ENCODE peak calls at places on chromosome 7, in nine cellular contexts. C is GM23338, S is fibroblast of lung, K is hepatocyte, F is PC-3, W is PC-9, R is HCT116, G is DND-41, Y is H1. E is an unnamed sample.

GRCh38 chr7:95867309-95867708 is 95.0 kb downstream of the DYNC1I1 start:
- DNase-seq in C (peak), S (no peak), K (no peak), F (no peak), W (no peak), R (no peak), G (no peak), Y (no peak), E (no peak)

GRCh38 chr7:104328308-104328969 is at the start of gene LHFPL3:
- DNase-seq in C (peak), S (peak), K (peak), F (no peak), W (no peak), R (no peak), G (no peak), Y (peak), E (no peak)

GRCh38 chr7:67301667-67302066 is 305.0 kb downstream of the TYW1 start:
- DNase-seq in C (peak), S (peak), K (no peak), F (no peak), W (no peak), R (no peak), G (no peak), Y (no peak), E (no peak)

GRCh38 chr7:55512635-55513034 is 59.7 kb downstream of the VOPP1 start:
- DNase-seq in C (no peak), S (no peak), K (no peak), F (no peak), W (no peak), R (no peak), G (no peak), Y (no peak), E (no peak)

GRCh38 chr7:43754596-43754995 is 3.9 kb upstream of the BLVRA start:
- DNase-seq in C (no peak), S (no peak), K (no peak), F (no peak), W (no peak), R (no peak), G (no peak), Y (no peak), E (no peak)

GRCh38 chr7:124113040-124113439 is 80.2 kb upstream of the TMEM229A start:
- DNase-seq in C (no peak), S (no peak), K (peak), F (no peak), W (no peak), R (no peak), G (no peak), Y (no peak), E (no peak)

GRCh38 chr7:8042796-8043535 is 74.4 kb downstream of the GLCCI1 start:
- DNase-seq in C (no peak), S (peak), K (no peak), F (no peak), W (no peak), R (no peak), G (no peak), Y (no peak), E (no peak)

GRCh38 chr7:83655951-83656556 is 7.1 kb upstream of the SEMA3E start:
- DNase-seq in C (peak), S (peak), K (peak), F (peak), W (no peak), R (peak), G (peak), Y (no peak), E (peak)

GRCh38 chr7:116863168-116863670 is 832 bp downstream of the CAPZA2 start:
- DNase-seq in C (peak), S (peak), K (peak), F (peak), W (no peak), R (no peak), G (peak), Y (peak), E (peak)

GRCh38 chr7:90595801-90596683 is at the start of gene CDK14:
- DNase-seq in C (peak), S (peak), K (peak), F (peak), W (no peak), R (peak), G (no peak), Y (peak), E (peak)

GRCh38 chr7:128217972-128218652 is 23.0 kb upstream of the LEP start:
- DNase-seq in C (peak), S (peak), K (no peak), F (no peak), W (no peak), R (no peak), G (no peak), Y (no peak), E (no peak)

GRCh38 chr7:102008535-102009262 is 191.3 kb downstream of the CUX1 start:
- DNase-seq in C (no peak), S (no peak), K (peak), F (peak), W (no peak), R (no peak), G (no peak), Y (no peak), E (peak)

GRCh38 chr7:1291040-1291689 is 58.5 kb downstream of the UNCX start:
- DNase-seq in C (no peak), S (no peak), K (no peak), F (no peak), W (no peak), R (no peak), G (no peak), Y (no peak), E (no peak)

GRCh38 chr7:132379292-132379691 is 197.0 kb downstream of the PLXNA4 start:
- DNase-seq in C (no peak), S (no peak), K (no peak), F (no peak), W (no peak), R (no peak), G (no peak), Y (no peak), E (no peak)

GRCh38 chr7:149377386-149377785 is 83.5 kb downstream of the ZNF777 start:
- DNase-seq in C (no peak), S (no peak), K (no peak), F (peak), W (peak), R (no peak), G (no peak), Y (no peak), E (peak)

GRCh38 chr7:127833641-127834040 is 181.6 kb downstream of the SND1 start:
- DNase-seq in C (no peak), S (no peak), K (no peak), F (no peak), W (no peak), R (no peak), G (no peak), Y (no peak), E (no peak)

GRCh38 chr7:55423891-55424290 is 58.8 kb downstream of the LANCL2 start:
- DNase-seq in C (no peak), S (peak), K (no peak), F (no peak), W (no peak), R (no peak), G (no peak), Y (no peak), E (no peak)

GRCh38 chr7:20784311-20785210 is 2.1 kb downstream of the SP8 start:
- DNase-seq in C (peak), S (no peak), K (peak), F (peak), W (no peak), R (no peak), G (no peak), Y (peak), E (peak)

GRCh38 chr7:71843677-71844076 is 568.5 kb downstream of the CALN1 start:
- DNase-seq in C (peak), S (no peak), K (no peak), F (no peak), W (no peak), R (no peak), G (peak), Y (no peak), E (no peak)

GRCh38 chr7:142790565-142790964 is 19.8 kb downstream of the PRSS2 start:
- DNase-seq in C (no peak), S (peak), K (no peak), F (peak), W (peak), R (no peak), G (peak), Y (no peak), E (no peak)

GRCh38 chr7:90211391-90212148 is at the start of gene STEAP2:
- DNase-seq in C (peak), S (peak), K (peak), F (peak), W (peak), R (peak), G (no peak), Y (peak), E (peak)

GRCh38 chr7:101754432-101755159 is 62.8 kb upstream of the CUX1 start:
- DNase-seq in C (no peak), S (peak), K (peak), F (peak), W (no peak), R (no peak), G (peak), Y (no peak), E (peak)

GRCh38 chr7:112748381-112748780 is 41.8 kb downstream of the TMEM168 start:
- DNase-seq in C (no peak), S (no peak), K (no peak), F (no peak), W (no peak), R (no peak), G (no peak), Y (no peak), E (no peak)

GRCh38 chr7:150912427-150912826 is 60.1 kb downstream of the AOC1 start:
- DNase-seq in C (no peak), S (no peak), K (no peak), F (no peak), W (no peak), R (no peak), G (no peak), Y (no peak), E (no peak)

GRCh38 chr7:31114593-31115343 is 62.7 kb downstream of the ADCYAP1R1 start:
- DNase-seq in C (peak), S (peak), K (peak), F (peak), W (no peak), R (no peak), G (peak), Y (peak), E (peak)

GRCh38 chr7:115799430-115799829 is 231.1 kb downstream of the TFEC start:
- DNase-seq in C (no peak), S (no peak), K (no peak), F (no peak), W (no peak), R (no peak), G (no peak), Y (no peak), E (no peak)

GRCh38 chr7:24786941-24787340 is 29.7 kb upstream of the GSDME start:
- DNase-seq in C (no peak), S (peak), K (no peak), F (peak), W (peak), R (peak), G (no peak), Y (no peak), E (peak)

GRCh38 chr7:130152270-130153141 is 52.7 kb downstream of the TMEM209 start:
- DNase-seq in C (no peak), S (peak), K (no peak), F (no peak), W (no peak), R (no peak), G (no peak), Y (no peak), E (no peak)

GRCh38 chr7:37504791-37505190 is 56.1 kb upstream of the ELMO1 start:
- DNase-seq in C (no peak), S (no peak), K (no peak), F (no peak), W (no peak), R (no peak), G (no peak), Y (no peak), E (no peak)

GRCh38 chr7:32217841-32218467 is 147.7 kb upstream of the PDE1C start:
- DNase-seq in C (no peak), S (no peak), K (no peak), F (no peak), W (no peak), R (no peak), G (no peak), Y (peak), E (peak)

GRCh38 chr7:97868314-97868713 is 3.9 kb downstream of the ASNS start:
- DNase-seq in C (no peak), S (no peak), K (no peak), F (no peak), W (no peak), R (no peak), G (no peak), Y (no peak), E (no peak)

GRCh38 chr7:97873606-97874005 is 1.4 kb upstream of the ASNS start:
- DNase-seq in C (peak), S (no peak), K (no peak), F (no peak), W (no peak), R (no peak), G (no peak), Y (no peak), E (no peak)

GRCh38 chr7:97871659-97872024 is 566 bp downstream of the ASNS start:
- DNase-seq in C (peak), S (no peak), K (no peak), F (peak), W (no peak), R (no peak), G (no peak), Y (no peak), E (no peak)

GRCh38 chr7:97868788-97869187 is 3.4 kb downstream of the ASNS start:
- DNase-seq in C (no peak), S (no peak), K (no peak), F (no peak), W (no peak), R (no peak), G (no peak), Y (no peak), E (no peak)

DNA sequence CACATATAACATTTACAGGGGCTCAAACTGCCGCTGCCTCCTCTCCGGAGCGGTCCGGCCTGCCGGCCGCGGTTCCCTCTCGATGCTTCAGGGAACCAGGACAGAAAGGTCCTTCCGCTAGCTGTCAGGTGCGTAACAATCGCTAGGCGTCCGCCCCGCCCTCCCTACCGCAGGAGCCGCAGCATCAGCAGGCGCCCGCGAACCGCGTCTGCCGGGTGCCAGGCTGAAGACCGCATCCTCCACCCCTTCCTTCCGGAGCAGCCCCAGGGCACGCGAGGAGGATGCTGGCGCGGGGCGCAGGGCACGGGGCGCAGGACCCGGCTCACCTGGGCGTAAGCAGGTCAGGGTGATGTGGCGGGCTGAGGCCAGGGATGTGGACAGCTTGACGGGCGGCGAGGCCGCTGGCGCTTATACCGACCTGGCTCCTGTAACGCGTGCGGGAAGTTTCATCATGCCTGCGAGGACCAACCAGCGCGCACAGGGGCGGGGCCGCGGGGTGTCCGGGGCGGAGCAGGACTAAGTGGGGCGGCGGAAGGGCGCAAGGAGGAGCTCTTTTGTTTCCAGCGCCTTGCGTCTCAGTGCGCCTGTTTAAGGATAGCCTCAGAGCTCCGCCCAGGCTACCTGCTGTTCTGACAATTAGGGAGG is at the start of gene ASNS:
- DNase-seq in C (peak), S (peak), K (peak), F (peak), W (peak), R (peak), G (no peak), Y (peak), E (peak)
- TF ChIP-seq EZH2 in C (no peak), S (no peak), K (no peak), F (no peak), W (no peak), R (no peak), G (no peak), Y (no peak), E (no peak)

DNA sequence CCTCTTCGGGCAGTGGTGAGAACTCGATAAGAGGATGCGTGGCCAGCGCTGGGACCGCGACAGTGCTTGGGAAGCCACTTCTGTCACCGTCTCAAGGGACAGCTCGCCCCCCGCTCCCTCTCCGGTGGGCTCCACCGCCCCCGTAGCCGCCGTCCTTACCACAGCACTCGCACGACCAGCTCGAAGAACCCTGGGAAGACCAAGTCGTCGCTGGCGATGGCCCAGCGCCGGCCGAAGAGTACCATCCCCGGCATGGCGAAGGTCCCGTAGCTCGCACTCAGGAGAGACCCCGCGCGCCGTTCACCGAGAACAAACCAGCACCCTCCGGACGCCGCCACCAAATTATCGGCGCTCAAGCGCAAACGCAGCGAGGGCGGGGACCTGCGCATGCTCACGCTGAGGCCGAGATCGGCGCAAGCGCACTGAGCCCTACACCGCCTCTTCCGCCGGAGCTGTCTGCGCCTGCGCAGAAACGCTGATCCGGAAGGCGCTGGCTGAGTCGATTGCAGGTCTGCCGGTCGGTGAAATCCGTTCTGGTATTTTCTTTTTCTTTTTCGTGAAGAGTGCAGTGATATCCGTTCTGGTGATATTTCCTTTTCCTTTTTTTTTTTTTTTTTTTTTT is at the start of gene DAGLB:
- DNase-seq in C (peak), S (peak), K (peak), F (peak), W (peak), R (peak), G (peak), Y (peak), E (peak)
- H2AFZ ChIP-seq in C (peak), S (peak), K (peak), F (peak), W (peak), R (no peak), G (peak), Y (peak), E (peak)

DNA sequence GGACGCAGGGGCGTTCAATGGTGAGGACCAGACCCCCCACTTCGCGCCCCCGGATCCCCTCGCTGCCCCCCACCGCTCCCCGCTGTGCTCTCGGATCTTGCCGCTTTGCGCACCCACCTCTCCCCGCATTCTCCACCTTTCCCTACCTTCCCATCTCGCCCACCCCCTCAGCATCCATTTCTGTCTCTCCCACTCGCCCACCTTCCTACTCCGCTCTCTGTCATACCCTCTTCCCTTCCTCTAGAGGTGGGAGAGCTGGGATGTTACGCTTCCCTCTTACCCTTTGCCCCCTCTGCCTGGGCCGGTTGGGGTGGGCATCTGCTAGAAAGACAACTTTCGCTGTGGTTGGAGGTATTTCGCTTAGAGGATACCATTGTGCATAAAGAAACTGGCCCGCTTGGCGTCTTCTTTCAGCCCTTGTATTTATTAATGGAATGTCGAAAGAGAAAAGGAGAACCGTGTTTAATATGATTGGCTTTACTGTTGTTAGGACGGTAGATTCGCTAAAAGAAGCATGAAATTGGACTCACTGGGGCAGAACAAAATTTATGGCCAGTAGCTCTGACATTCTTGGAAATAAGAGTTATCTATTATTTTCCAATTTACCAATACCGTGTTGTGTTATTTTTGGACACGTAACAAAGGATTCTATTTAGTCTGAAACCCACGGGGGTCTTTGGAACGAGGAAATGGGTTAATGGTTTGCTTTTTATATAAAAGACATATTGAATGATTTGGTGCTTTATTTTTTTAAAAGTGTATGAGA is 873 bp downstream of the PRKAR2B start:
- DNase-seq in C (peak), S (peak), K (no peak), F (no peak), W (no peak), R (no peak), G (no peak), Y (no peak), E (no peak)
- TF ChIP-seq EZH2 in C (no peak), S (no peak), K (no peak), F (no peak), W (no peak), R (no peak), G (peak), Y (no peak), E (peak)

GRCh38 chr7:51190950-51191349 is 125.7 kb downstream of the COBL start:
- DNase-seq in C (no peak), S (no peak), K (no peak), F (no peak), W (no peak), R (no peak), G (no peak), Y (no peak), E (no peak)
- H2AFZ ChIP-seq in C (no peak), S (no peak), K (no peak), F (no peak), W (no peak), R (no peak), G (no peak), Y (no peak), E (no peak)

DNA sequence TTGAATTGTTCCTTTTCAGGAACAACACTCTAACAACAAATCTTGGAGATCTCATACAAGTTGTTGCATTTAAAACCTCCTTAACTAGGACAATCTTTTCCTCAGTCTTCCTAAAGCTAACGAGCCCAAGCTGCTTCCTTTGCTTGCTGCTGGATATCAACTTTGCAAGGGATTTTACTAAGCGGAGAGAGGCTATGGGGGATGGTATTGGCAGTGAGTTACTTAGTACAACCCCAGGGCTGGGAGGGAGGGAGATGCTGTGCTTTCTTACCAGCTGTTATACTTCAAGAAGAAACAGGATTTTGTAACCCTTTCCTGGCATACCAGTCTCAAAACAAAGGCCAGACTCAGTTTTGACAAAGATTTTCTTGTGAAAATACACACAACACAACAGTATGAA is 19.5 kb upstream of the COL1A2 start:
- DNase-seq in C (peak), S (peak), K (peak), F (no peak), W (no peak), R (no peak), G (no peak), Y (no peak), E (no peak)
- TF ChIP-seq EZH2 in C (no peak), S (no peak), K (no peak), F (no peak), W (no peak), R (no peak), G (no peak), Y (no peak), E (no peak)

DNA sequence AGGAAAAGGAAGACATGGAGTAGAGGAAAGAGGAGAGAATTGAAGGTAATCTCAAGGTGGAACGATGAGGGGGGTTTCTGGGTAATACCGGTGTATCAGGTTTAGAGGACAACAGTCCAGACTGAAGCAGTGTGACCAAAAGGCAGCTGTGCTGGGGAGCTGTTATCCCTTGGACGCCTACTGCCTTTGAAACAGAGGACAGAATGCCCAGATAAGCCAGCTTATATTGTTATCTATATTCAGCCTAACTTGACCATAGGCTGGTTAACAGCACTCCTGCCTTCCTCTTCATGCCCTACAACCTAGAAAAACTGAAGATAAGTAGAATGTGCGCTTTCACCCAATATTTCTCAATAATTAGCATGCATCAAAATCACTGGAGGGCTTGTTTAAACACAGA is 44.8 kb downstream of the IL6 start:
- DNase-seq in C (no peak), S (no peak), K (no peak), F (no peak), W (no peak), R (no peak), G (no peak), Y (no peak), E (no peak)
- H2AFZ ChIP-seq in C (no peak), S (no peak), K (no peak), F (no peak), W (no peak), R (no peak), G (no peak), Y (peak), E (no peak)

GRCh38 chr7:81420526-81420925 is 349.3 kb downstream of the HGF start:
- DNase-seq in C (no peak), S (no peak), K (peak), F (no peak), W (no peak), R (no peak), G (no peak), Y (no peak), E (no peak)
- TF ChIP-seq EZH2 in C (no peak), S (no peak), K (no peak), F (no peak), W (no peak), R (no peak), G (no peak), Y (no peak), E (no peak)

E was measured in mammary epithelial cell.